ENCODE peak calls at places on chromosome 21, in eight cellular contexts. E is Panc1, G is HFF-Myc, R is fibroblast of lung, S is astrocyte of the spinal cord, D is progenitor cell of endocrine pancreas, O is neural progenitor cell, H is glutamatergic neuron. N is an unnamed sample.
A peak's percentile ranks its signal among the peaks of the same experiment; 100 is the strongest.

GRCh38 chr21:36889401-36889800 is 77.1 kb downstream of the HLCS start:
- DNase-seq in E (no peak), G (no peak), R (no peak), S (peak; percentile 9), D (no peak), O (no peak), H (no peak), N (peak; percentile 78)

GRCh38 chr21:17071093-17071492 is 441.8 kb upstream of the CXADR start:
- DNase-seq in E (no peak), G (no peak), R (no peak), S (no peak), D (no peak), O (no peak), H (no peak), N (no peak)

GRCh38 chr21:32137266-32137665 is 141.6 kb downstream of the MIS18A start:
- DNase-seq in E (no peak), G (no peak), R (no peak), S (no peak), D (no peak), O (no peak), H (no peak), N (no peak)

GRCh38 chr21:32533053-32533452 is 52.3 kb downstream of the TCP10L start:
- DNase-seq in E (no peak), G (no peak), R (no peak), S (no peak), D (no peak), O (no peak), H (no peak), N (no peak)

GRCh38 chr21:37917612-37918011 is 1.4 kb upstream of the KCNJ6 start:
- DNase-seq in E (no peak), G (no peak), R (peak; percentile 56), S (peak; percentile 7), D (no peak), O (no peak), H (no peak), N (peak; percentile 46)

GRCh38 chr21:37006243-37006520 is 320 bp upstream of the RIPPLY3 start:
- DNase-seq in E (no peak), G (no peak), R (no peak), S (no peak), D (peak; percentile 24), O (no peak), H (no peak), N (no peak)

GRCh38 chr21:37196847-37197246 is 70.3 kb downstream of the VPS26C start:
- DNase-seq in E (no peak), G (no peak), R (no peak), S (no peak), D (no peak), O (no peak), H (no peak), N (no peak)

GRCh38 chr21:28337319-28337718 is 655.4 kb downstream of the LTN1 start:
- DNase-seq in E (no peak), G (peak; percentile 41), R (peak; percentile 86), S (peak; percentile 71), D (no peak), O (peak; percentile 12), H (no peak), N (no peak)

GRCh38 chr21:26840912-26841311 is 4.3 kb downstream of the ADAMTS1 start:
- DNase-seq in E (no peak), G (no peak), R (peak; percentile 86), S (peak; percentile 80), D (no peak), O (no peak), H (no peak), N (peak; percentile 38)

GRCh38 chr21:38773108-38774061 is 32.3 kb upstream of the ETS2 start:
- DNase-seq in E (peak; percentile 52), G (peak; percentile 97), R (peak; percentile 98), S (peak; percentile 95), D (no peak), O (no peak), H (no peak), N (peak; percentile 95)

GRCh38 chr21:42009018-42009830 is 936 bp downstream of the ZBTB21 start:
- DNase-seq in E (no peak), G (no peak), R (peak; percentile 38), S (peak; percentile 50), D (peak; percentile 47), O (peak; percentile 78), H (peak; percentile 61), N (peak; percentile 42)
- TF ChIP-seq CTCF in E (peak; percentile 38), G (no peak), R (peak; percentile 18), S (peak; percentile 29), D (peak; percentile 45), O (peak; percentile 17), H (no peak), N (peak; percentile 38)

DNA sequence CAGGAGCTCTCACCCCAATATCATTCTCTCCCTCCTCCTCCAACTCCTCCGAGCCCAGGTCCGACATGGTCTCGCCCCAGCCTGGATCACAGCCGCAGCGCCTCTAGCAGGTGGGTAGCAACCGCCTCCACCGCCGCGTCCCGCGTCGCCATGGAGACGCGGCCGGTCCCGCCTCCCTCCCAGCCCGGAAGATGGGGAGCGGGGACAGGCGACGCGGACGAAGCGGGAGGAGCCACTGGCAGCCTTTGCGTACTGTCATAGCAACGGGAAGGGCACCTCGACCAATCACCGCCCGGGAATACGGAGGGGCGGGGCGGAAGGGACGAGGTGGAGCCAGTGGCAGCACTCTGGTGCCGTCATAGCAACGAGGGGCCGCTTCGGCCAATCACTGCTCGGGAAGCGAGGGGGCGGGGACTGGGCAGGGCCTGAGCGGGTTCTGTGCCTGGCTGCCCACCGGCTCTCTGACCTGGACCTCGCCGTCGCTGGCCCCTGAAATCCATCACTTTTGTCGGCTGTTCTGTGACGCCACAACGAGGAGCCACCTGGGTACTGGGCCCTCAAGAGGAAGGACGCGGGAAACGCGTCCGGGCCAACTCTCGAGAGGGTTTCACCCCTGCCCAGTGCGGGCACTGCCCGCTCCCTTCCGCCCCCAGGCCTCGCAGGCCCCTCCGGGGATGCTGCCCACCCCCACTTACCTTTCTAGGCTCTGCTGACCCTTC is at the start of gene RSPH1:
- DNase-seq in E (peak; percentile 91), G (peak; percentile 94), R (peak; percentile 96), S (peak; percentile 98), D (peak; percentile 100), O (peak; percentile 99), H (peak; percentile 100), N (peak; percentile 98)
- TF ChIP-seq CTCF in E (no peak), G (no peak), R (no peak), S (no peak), D (no peak), O (no peak), H (no peak), N (no peak)

GRCh38 chr21:45153358-45154318 is 79.3 kb downstream of the ADARB1 start:
- DNase-seq in E (no peak), G (no peak), R (peak; percentile 18), S (peak; percentile 56), D (no peak), O (no peak), H (no peak), N (no peak)
- TF ChIP-seq CTCF in E (no peak), G (no peak), R (no peak), S (no peak), D (no peak), O (no peak), H (no peak), N (no peak)

GRCh38 chr21:44078411-44078981 is 28.7 kb upstream of the PWP2 start:
- DNase-seq in E (no peak), G (no peak), R (no peak), S (no peak), D (no peak), O (no peak), H (no peak), N (no peak)
- TF ChIP-seq CTCF in E (no peak), G (no peak), R (no peak), S (no peak), D (no peak), O (no peak), H (no peak), N (no peak)

N was measured in brain microvascular endothelial cell.